ENCODE peak calls at places on chromosomes 3 and 15, in six cellular contexts. M, N, C, I, T and E are unnamed samples.

GRCh38 chr3:45167011-45167911 is 21.1 kb upstream of the CDCP1 start:
- DNase-seq in M (peak), N (peak), C (peak), I (peak), T (peak), E (peak)

GRCh38 chr3:13206799-13207577 is 133.8 kb upstream of the IQSEC1 start:
- DNase-seq in M (no peak), N (no peak), C (no peak), I (no peak), T (no peak), E (no peak)

GRCh38 chr15:25685216-25685569 is 177.9 kb downstream of the ATP10A start:
- DNase-seq in M (no peak), N (no peak), C (no peak), I (no peak), T (no peak), E (no peak)

GRCh38 chr3:55899887-55900286 is 412.8 kb upstream of the WNT5A start:
- DNase-seq in M (no peak), N (peak), C (peak), I (peak), T (no peak), E (peak)

GRCh38 chr3:193124861-193125260 is 116.2 kb upstream of the PLAAT1 start:
- DNase-seq in M (no peak), N (no peak), C (no peak), I (no peak), T (no peak), E (no peak)

GRCh38 chr3:53219897-53220483 is 35.8 kb downstream of the TKT start:
- DNase-seq in M (peak), N (peak), C (peak), I (peak), T (no peak), E (peak)

GRCh38 chr3:95670765-95671164 is 1143.6 kb upstream of the EPHA6 start:
- DNase-seq in M (no peak), N (no peak), C (no peak), I (no peak), T (no peak), E (no peak)

GRCh38 chr15:25391971-25392733 is 46.7 kb downstream of the UBE3A start:
- DNase-seq in M (peak), N (peak), C (no peak), I (no peak), T (peak), E (peak)

GRCh38 chr15:70337292-70338186 is 239.8 kb upstream of the TLE3 start:
- DNase-seq in M (no peak), N (no peak), C (no peak), I (no peak), T (no peak), E (no peak)

GRCh38 chr3:71785594-71786472 is 885 bp upstream of the PROK2 start:
- DNase-seq in M (no peak), N (no peak), C (no peak), I (no peak), T (no peak), E (no peak)

GRCh38 chr3:37396731-37397130 is 222.3 kb upstream of the LRRFIP2 start:
- DNase-seq in M (no peak), N (no peak), C (no peak), I (no peak), T (no peak), E (no peak)

GRCh38 chr3:33438284-33438668 is 1.9 kb downstream of the UBP1 start:
- DNase-seq in M (peak), N (peak), C (no peak), I (no peak), T (no peak), E (peak)

GRCh38 chr3:66473637-66474036 is 27.2 kb downstream of the LRIG1 start:
- DNase-seq in M (peak), N (no peak), C (no peak), I (no peak), T (peak), E (no peak)

GRCh38 chr3:65888980-65889706 is 149.6 kb downstream of the MAGI1 start:
- DNase-seq in M (peak), N (peak), C (no peak), I (no peak), T (peak), E (peak)

GRCh38 chr3:43995078-43995928 is 246.4 kb upstream of the TOPAZ1 start:
- DNase-seq in M (no peak), N (peak), C (peak), I (peak), T (no peak), E (peak)

GRCh38 chr3:43870110-43870509 is 179.4 kb downstream of the ABHD5 start:
- DNase-seq in M (peak), N (peak), C (no peak), I (peak), T (peak), E (peak)

GRCh38 chr3:142498397-142499180 is 50.8 kb upstream of the XRN1 start:
- DNase-seq in M (peak), N (peak), C (no peak), I (no peak), T (no peak), E (no peak)

GRCh38 chr3:64327039-64327804 is 102.0 kb upstream of the PRICKLE2 start:
- DNase-seq in M (no peak), N (no peak), C (no peak), I (no peak), T (no peak), E (no peak)

GRCh38 chr15:70766597-70766996 is 3.2 kb upstream of the UACA start:
- DNase-seq in M (no peak), N (no peak), C (no peak), I (no peak), T (no peak), E (no peak)

GRCh38 chr3:98982336-98982735 is 80.8 kb upstream of the DCBLD2 start:
- DNase-seq in M (peak), N (peak), C (no peak), I (no peak), T (no peak), E (no peak)

GRCh38 chr3:135736740-135737139 is 228.8 kb upstream of the PPP2R3A start:
- DNase-seq in M (peak), N (peak), C (peak), I (peak), T (no peak), E (peak)

GRCh38 chr3:111715911-111716523 is 120.9 kb upstream of the ZBED2 start:
- DNase-seq in M (peak), N (no peak), C (peak), I (peak), T (no peak), E (peak)
- TF ChIP-seq CTCF in M (peak), N (peak), C (peak), I (peak), T (peak), E (peak)

DNA sequence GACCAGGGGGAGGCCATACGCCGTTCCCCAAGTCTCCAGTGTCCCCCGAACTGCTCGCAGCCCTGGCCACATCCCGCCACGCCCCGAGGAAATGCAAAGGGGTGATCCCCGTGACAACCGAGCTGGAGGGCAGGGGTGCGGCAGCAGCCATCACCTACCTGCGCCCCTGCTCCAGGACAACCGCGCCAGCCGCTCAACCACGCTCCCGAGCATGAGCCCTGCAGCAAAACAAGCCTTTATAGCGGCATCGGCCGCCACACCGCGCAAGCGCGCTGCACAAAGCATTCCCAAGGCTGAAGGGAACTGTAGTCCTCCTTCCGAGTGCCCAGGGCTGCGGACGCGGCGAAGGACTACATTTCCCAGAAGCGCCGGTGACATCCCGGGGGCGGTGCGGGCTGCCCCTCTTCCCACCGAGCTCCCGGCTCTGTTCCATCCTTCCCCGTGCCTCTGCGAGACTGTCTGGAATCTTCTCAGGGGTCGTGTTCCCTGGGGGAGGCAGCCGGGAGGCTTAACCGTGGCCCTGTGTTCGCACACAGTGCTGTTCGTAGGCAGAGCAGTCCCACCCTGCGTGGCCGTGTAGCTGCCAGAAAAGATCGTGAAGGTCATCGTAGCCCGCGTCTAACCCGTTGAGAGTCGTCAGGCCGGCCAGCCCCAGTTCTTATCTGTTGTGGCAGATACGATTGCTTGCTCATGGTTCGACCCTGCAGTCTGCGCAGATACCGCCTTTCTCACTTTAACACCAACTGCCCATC is at the start of gene ABCC5:
- DNase-seq in M (peak), N (peak), C (peak), I (peak), T (peak), E (peak)
- TF ChIP-seq CTCF in M (no peak), N (no peak), C (peak), I (peak), T (no peak), E (peak)

GRCh38 chr15:101100118-101100517 is 151.7 kb downstream of the CHSY1 start:
- DNase-seq in M (no peak), N (no peak), C (no peak), I (no peak), T (no peak), E (no peak)

GRCh38 chr15:101101676-101102075 is 150.2 kb downstream of the CHSY1 start:
- DNase-seq in M (no peak), N (no peak), C (no peak), I (no peak), T (no peak), E (no peak)

GRCh38 chr15:101097111-101097510 is 154.7 kb downstream of the CHSY1 start:
- DNase-seq in M (no peak), N (no peak), C (no peak), I (no peak), T (no peak), E (no peak)

GRCh38 chr15:101100593-101101442 is 151.0 kb downstream of the CHSY1 start:
- DNase-seq in M (no peak), N (no peak), C (no peak), I (no peak), T (no peak), E (no peak)

DNA sequence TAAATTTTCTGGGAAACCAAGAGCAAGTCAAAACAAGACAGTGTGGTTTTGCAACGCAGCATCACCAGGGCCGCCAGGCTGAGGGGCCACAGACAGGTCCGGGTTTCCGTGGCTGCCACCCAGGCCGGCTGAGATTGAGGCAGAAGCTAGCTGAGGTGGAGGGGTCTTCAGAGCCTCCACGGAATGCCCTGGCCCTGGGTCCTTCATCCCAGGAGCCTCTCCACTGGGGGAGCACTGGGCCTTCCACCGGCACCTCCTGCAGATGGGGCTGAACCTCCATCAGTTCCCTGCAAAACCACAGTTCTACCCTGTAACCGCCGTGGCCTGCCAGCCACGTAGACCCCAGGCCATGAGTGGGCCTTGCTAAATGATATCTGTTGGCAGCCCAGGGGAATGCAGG is 152.7 kb downstream of the CHSY1 start:
- DNase-seq in M (no peak), N (no peak), C (no peak), I (no peak), T (no peak), E (no peak)
- TF ChIP-seq CTCF in M (no peak), N (no peak), C (no peak), I (no peak), T (no peak), E (no peak)

DNA sequence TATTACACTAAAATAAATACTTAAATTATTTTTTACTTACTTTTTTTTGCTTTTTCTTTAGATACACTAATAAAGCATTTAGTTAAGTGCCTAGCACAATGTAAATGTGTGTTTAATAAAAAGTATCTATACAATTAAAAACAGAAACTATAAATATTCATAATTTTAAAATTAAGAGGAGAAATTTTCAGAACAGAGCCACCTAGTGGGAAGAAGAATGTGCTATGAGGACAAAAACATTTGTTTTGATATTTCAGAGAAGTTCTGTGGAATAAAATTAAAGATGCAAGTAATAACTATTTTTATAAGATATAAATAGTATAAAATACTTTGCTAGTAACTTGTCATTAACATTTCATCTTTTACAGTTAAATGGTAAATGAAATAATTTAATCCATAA is 33.6 kb upstream of the PLSCR5 start:
- DNase-seq in M (no peak), N (no peak), C (no peak), I (no peak), T (no peak), E (no peak)
- TF ChIP-seq CTCF in M (peak), N (peak), C (peak), I (peak), T (peak), E (peak)

GRCh38 chr3:62873672-62874397 is 1.4 kb downstream of the CADPS start:
- DNase-seq in M (no peak), N (no peak), C (peak), I (peak), T (no peak), E (no peak)
- TF ChIP-seq CTCF in M (no peak), N (no peak), C (no peak), I (no peak), T (peak), E (peak)

GRCh38 chr3:147049305-147049704 is 357.0 kb downstream of the ZIC4 start:
- DNase-seq in M (no peak), N (no peak), C (no peak), I (no peak), T (no peak), E (no peak)
- TF ChIP-seq CTCF in M (no peak), N (no peak), C (no peak), I (no peak), T (no peak), E (no peak)

GRCh38 chr15:31279221-31280036 is 47.2 kb upstream of the KLF13 start:
- DNase-seq in M (no peak), N (peak), C (no peak), I (no peak), T (no peak), E (no peak)

GRCh38 chr15:31276596-31277298 is 49.9 kb upstream of the KLF13 start:
- DNase-seq in M (no peak), N (no peak), C (no peak), I (no peak), T (no peak), E (no peak)

GRCh38 chr15:31278544-31279220 is 48.0 kb upstream of the KLF13 start:
- DNase-seq in M (no peak), N (no peak), C (no peak), I (no peak), T (no peak), E (no peak)

GRCh38 chr15:31277335-31278055 is 49.1 kb upstream of the KLF13 start:
- DNase-seq in M (no peak), N (no peak), C (no peak), I (no peak), T (no peak), E (no peak)

DNA sequence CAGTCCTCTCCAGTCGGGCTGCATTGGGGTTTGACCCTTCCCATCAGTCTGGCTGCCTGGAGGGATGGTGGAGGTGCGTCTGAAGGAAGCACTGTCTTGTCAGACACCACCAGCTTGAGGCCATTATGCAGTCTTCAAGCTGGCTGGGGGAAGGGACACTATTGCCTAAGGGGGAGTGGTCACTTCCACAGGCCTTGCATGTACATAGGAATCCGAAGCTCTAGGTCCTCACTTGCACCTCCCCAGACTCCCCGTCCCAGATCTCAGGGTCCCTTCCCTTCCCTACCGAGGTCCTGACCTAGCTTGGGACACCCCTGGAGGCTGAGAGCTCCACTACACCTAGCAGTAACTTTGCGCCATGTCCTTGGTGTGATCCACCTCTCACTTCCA is 48.6 kb upstream of the KLF13 start:
- DNase-seq in M (no peak), N (no peak), C (no peak), I (no peak), T (no peak), E (no peak)
- TF ChIP-seq CTCF in M (no peak), N (no peak), C (no peak), I (no peak), T (no peak), E (no peak)

GRCh38 chr3:79490165-79491028 is 277.4 kb downstream of the ROBO1 start:
- DNase-seq in M (peak), N (peak), C (no peak), I (no peak), T (no peak), E (peak)
- TF ChIP-seq CTCF in M (no peak), N (peak), C (no peak), I (no peak), T (peak), E (no peak)